ENCODE peak calls at places on chromosomes 6 and 20, in five cellular contexts. B is OCI-LY7, K is heart right ventricle, W is body of pancreas, Z is epithelial cell of esophagus. J is an unnamed sample.

GRCh38 chr6:133778414-133778813 is 110.5 kb upstream of the TCF21 start:
- DNase-seq in B (no peak), K (no peak), W (no peak), Z (peak), J (no peak)

GRCh38 chr6:24274441-24275083 is 83.3 kb downstream of the DCDC2 start:
- DNase-seq in B (peak), K (no peak), W (no peak), Z (peak), J (no peak)

GRCh38 chr6:139243531-139243930 is 48.3 kb downstream of the TXLNB start:
- DNase-seq in B (no peak), K (no peak), W (no peak), Z (no peak), J (no peak)

GRCh38 chr6:71028236-71028876 is 71.5 kb upstream of the B3GAT2 start:
- DNase-seq in B (no peak), K (no peak), W (no peak), Z (peak), J (no peak)

GRCh38 chr6:163457637-163458561 is 43.4 kb downstream of the QKI start:
- DNase-seq in B (no peak), K (no peak), W (no peak), Z (peak), J (no peak)

GRCh38 chr6:41474213-41474933 is 71.8 kb upstream of the FOXP4 start:
- DNase-seq in B (no peak), K (no peak), W (no peak), Z (no peak), J (no peak)

GRCh38 chr20:59050437-59050836 is 7.9 kb upstream of the PRELID3B start:
- DNase-seq in B (no peak), K (no peak), W (no peak), Z (no peak), J (no peak)

GRCh38 chr20:51573576-51574243 is 31.2 kb upstream of the NFATC2 start:
- DNase-seq in B (no peak), K (no peak), W (no peak), Z (no peak), J (no peak)

GRCh38 chr6:36386495-36387439 is 702 bp downstream of the ETV7 start:
- DNase-seq in B (no peak), K (peak), W (peak), Z (peak), J (no peak)

GRCh38 chr6:18634912-18635311 is 247.8 kb downstream of the RNF144B start:
- DNase-seq in B (no peak), K (no peak), W (no peak), Z (no peak), J (no peak)

GRCh38 chr6:129882510-129883023 is 21.5 kb upstream of the TMEM244 start:
- DNase-seq in B (no peak), K (no peak), W (no peak), Z (no peak), J (no peak)

GRCh38 chr6:138815797-138816528 is 20.1 kb downstream of the ECT2L start:
- DNase-seq in B (peak), K (no peak), W (no peak), Z (peak), J (peak)

GRCh38 chr20:4880051-4880450 is 121.3 kb downstream of the SLC23A2 start:
- DNase-seq in B (no peak), K (no peak), W (no peak), Z (no peak), J (no peak)

GRCh38 chr20:33419140-33419974 is 18.0 kb upstream of the CDK5RAP1 start:
- DNase-seq in B (no peak), K (peak), W (no peak), Z (no peak), J (no peak)

GRCh38 chr20:49627329-49627761 is 59.4 kb upstream of the PTGIS start:
- DNase-seq in B (peak), K (no peak), W (no peak), Z (peak), J (no peak)

GRCh38 chr6:158286413-158286812 is 25.9 kb upstream of the TULP4 start:
- DNase-seq in B (no peak), K (no peak), W (no peak), Z (peak), J (peak)

GRCh38 chr6:132952998-132953397 is 138.6 kb downstream of the RPS12 start:
- DNase-seq in B (no peak), K (no peak), W (no peak), Z (no peak), J (no peak)

GRCh38 chr20:63520594-63520938 is at the start of gene PPDPF:
- DNase-seq in B (peak), K (peak), W (peak), Z (peak), J (no peak)

GRCh38 chr20:46112430-46113020 is 5.6 kb upstream of the CD40 start:
- DNase-seq in B (no peak), K (no peak), W (no peak), Z (no peak), J (no peak)

GRCh38 chr6:135087803-135088202 is 33.2 kb upstream of the HBS1L start:
- DNase-seq in B (no peak), K (no peak), W (peak), Z (no peak), J (no peak)

GRCh38 chr6:86856937-86857563 is 80.3 kb upstream of the HTR1E start:
- DNase-seq in B (peak), K (no peak), W (peak), Z (peak), J (peak)

GRCh38 chr20:32524871-32525501 is 60.1 kb downstream of the NOL4L start:
- DNase-seq in B (no peak), K (peak), W (peak), Z (peak), J (no peak)

GRCh38 chr6:157461000-157461915 is 80.3 kb downstream of the ZDHHC14 start:
- DNase-seq in B (no peak), K (no peak), W (peak), Z (no peak), J (no peak)

GRCh38 chr6:106747139-106747538 is 117.8 kb downstream of the QRSL1 start:
- DNase-seq in B (no peak), K (no peak), W (no peak), Z (peak), J (no peak)

GRCh38 chr6:159121387-159121955 is 47.7 kb upstream of the FNDC1 start:
- DNase-seq in B (no peak), K (no peak), W (no peak), Z (no peak), J (no peak)

GRCh38 chr20:43667341-43668132 is 623 bp downstream of the MYBL2 start:
- DNase-seq in B (peak), K (no peak), W (no peak), Z (no peak), J (no peak)

GRCh38 chr6:24824142-24824755 is 25.5 kb upstream of the ARMH2 start:
- DNase-seq in B (no peak), K (no peak), W (no peak), Z (no peak), J (no peak)

GRCh38 chr20:57656252-57656820 is 36.1 kb upstream of the ZBP1 start:
- DNase-seq in B (no peak), K (no peak), W (peak), Z (no peak), J (no peak)

GRCh38 chr6:32113386-32114352 is 4.5 kb upstream of the TNXB start:
- DNase-seq in B (no peak), K (peak), W (peak), Z (no peak), J (no peak)

GRCh38 chr6:155106456-155107107 is 111.5 kb downstream of the TIAM2 start:
- DNase-seq in B (no peak), K (no peak), W (no peak), Z (no peak), J (no peak)

GRCh38 chr6:155103816-155104366 is 108.8 kb downstream of the TIAM2 start:
- DNase-seq in B (no peak), K (no peak), W (no peak), Z (no peak), J (no peak)

GRCh38 chr6:155100087-155100486 is 105.0 kb downstream of the TIAM2 start:
- DNase-seq in B (no peak), K (peak), W (peak), Z (no peak), J (peak)

GRCh38 chr6:155100591-155100990 is 105.5 kb downstream of the TIAM2 start:
- DNase-seq in B (no peak), K (no peak), W (no peak), Z (no peak), J (no peak)
- H3K4me3 ChIP-seq in B (no peak), K (no peak), W (no peak), Z (no peak), J (no peak)

DNA sequence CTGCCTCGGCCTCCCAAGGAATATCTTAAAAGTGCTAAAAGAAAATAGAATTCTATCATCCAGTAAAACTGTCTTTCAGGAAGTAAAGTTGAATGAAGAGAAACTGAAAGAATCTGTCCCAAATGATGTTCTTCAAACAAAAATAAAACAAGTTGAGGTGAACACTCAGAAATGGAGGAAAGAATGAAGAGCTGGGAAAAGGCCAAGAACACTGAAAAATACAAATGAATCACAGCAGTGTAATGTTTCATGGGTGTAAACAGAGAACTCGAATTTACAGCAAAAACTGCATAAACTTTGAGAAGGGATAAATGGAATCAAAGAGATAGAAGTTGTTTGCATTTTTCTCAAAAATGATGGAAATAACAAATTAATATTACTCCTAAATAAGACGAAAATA is 317.3 kb downstream of the TAF4 start:
- DNase-seq in B (no peak), K (no peak), W (no peak), Z (no peak), J (no peak)
- TF ChIP-seq CTCF in B (no peak), K (no peak), W (no peak), Z (no peak), J (no peak)

GRCh38 chr20:52592567-52592966 is 379.6 kb upstream of the TSHZ2 start:
- DNase-seq in B (no peak), K (no peak), W (no peak), Z (no peak), J (no peak)
- H3K4me3 ChIP-seq in B (no peak), K (no peak), W (no peak), Z (no peak), J (no peak)

GRCh38 chr6:5729813-5730212 is 276.9 kb downstream of the NRN1 start:
- DNase-seq in B (no peak), K (no peak), W (no peak), Z (no peak), J (no peak)
- TF ChIP-seq CTCF in B (peak), K (no peak), W (no peak), Z (no peak), J (peak)